ENCODE peak calls at places on chromosomes 2 and 18, in seven cellular contexts. One of them, this sample, is unnamed. For H3K4me1, the result is how much of the 10 kb centered on the place peaks cover.

GRCh38 chr2:240784629-240785423 is 35.2 kb downstream of the KIF1A start:
- DNase-seq in effector memory CD4-positive, alpha-beta T cell: no peak
- DNase-seq in gastrocnemius medialis: no peak
- DNase-seq in aorta: peak
- DNase-seq in A549: no peak
- DNase-seq in uterus: no peak
- DNase-seq in psoas muscle: peak
- DNase-seq in this sample: no peak

GRCh38 chr2:218322756-218323525 is 30.6 kb upstream of the TMBIM1 start:
- DNase-seq in effector memory CD4-positive, alpha-beta T cell: peak
- DNase-seq in gastrocnemius medialis: peak
- DNase-seq in aorta: peak
- DNase-seq in A549: peak
- DNase-seq in uterus: peak
- DNase-seq in psoas muscle: peak
- DNase-seq in this sample: peak

GRCh38 chr2:29334723-29335122 is 219.5 kb downstream of the CLIP4 start:
- DNase-seq in effector memory CD4-positive, alpha-beta T cell: no peak
- DNase-seq in gastrocnemius medialis: no peak
- DNase-seq in aorta: no peak
- DNase-seq in A549: no peak
- DNase-seq in uterus: no peak
- DNase-seq in psoas muscle: no peak
- DNase-seq in this sample: no peak

GRCh38 chr2:64111426-64111825 is 32.8 kb downstream of the PELI1 start:
- DNase-seq in effector memory CD4-positive, alpha-beta T cell: no peak
- DNase-seq in gastrocnemius medialis: no peak
- DNase-seq in aorta: no peak
- DNase-seq in A549: no peak
- DNase-seq in uterus: no peak
- DNase-seq in psoas muscle: no peak
- DNase-seq in this sample: no peak

GRCh38 chr2:189143930-189144329 is 35.6 kb downstream of the COL5A2 start:
- DNase-seq in effector memory CD4-positive, alpha-beta T cell: no peak
- DNase-seq in gastrocnemius medialis: no peak
- DNase-seq in aorta: no peak
- DNase-seq in A549: no peak
- DNase-seq in uterus: no peak
- DNase-seq in psoas muscle: no peak
- DNase-seq in this sample: no peak

GRCh38 chr18:59800897-59801296 is 98.9 kb upstream of the PMAIP1 start:
- DNase-seq in effector memory CD4-positive, alpha-beta T cell: no peak
- DNase-seq in gastrocnemius medialis: no peak
- DNase-seq in aorta: no peak
- DNase-seq in A549: no peak
- DNase-seq in uterus: no peak
- DNase-seq in psoas muscle: no peak
- DNase-seq in this sample: no peak

GRCh38 chr2:172233947-172234715 is 131.4 kb upstream of the DLX2 start:
- DNase-seq in effector memory CD4-positive, alpha-beta T cell: no peak
- DNase-seq in gastrocnemius medialis: no peak
- DNase-seq in aorta: no peak
- DNase-seq in A549: no peak
- DNase-seq in uterus: no peak
- DNase-seq in psoas muscle: no peak
- DNase-seq in this sample: no peak

GRCh38 chr18:7524786-7525185 is 42.3 kb upstream of the PTPRM start:
- DNase-seq in effector memory CD4-positive, alpha-beta T cell: no peak
- DNase-seq in gastrocnemius medialis: no peak
- DNase-seq in aorta: no peak
- DNase-seq in A549: no peak
- DNase-seq in uterus: peak
- DNase-seq in psoas muscle: no peak
- DNase-seq in this sample: no peak

GRCh38 chr2:148530350-148530749 is 114.2 kb upstream of the EPC2 start:
- DNase-seq in effector memory CD4-positive, alpha-beta T cell: no peak
- DNase-seq in gastrocnemius medialis: no peak
- DNase-seq in aorta: no peak
- DNase-seq in A549: no peak
- DNase-seq in uterus: no peak
- DNase-seq in psoas muscle: no peak
- DNase-seq in this sample: no peak

GRCh38 chr2:196677404-196677803 is 37.9 kb downstream of the CCDC150 start:
- DNase-seq in effector memory CD4-positive, alpha-beta T cell: no peak
- DNase-seq in gastrocnemius medialis: no peak
- DNase-seq in aorta: no peak
- DNase-seq in A549: no peak
- DNase-seq in uterus: no peak
- DNase-seq in psoas muscle: no peak
- DNase-seq in this sample: no peak

GRCh38 chr2:37676274-37676673 is 4.8 kb upstream of the CDC42EP3 start:
- DNase-seq in effector memory CD4-positive, alpha-beta T cell: no peak
- DNase-seq in gastrocnemius medialis: no peak
- DNase-seq in aorta: no peak
- DNase-seq in A549: peak
- DNase-seq in uterus: no peak
- DNase-seq in psoas muscle: no peak
- DNase-seq in this sample: no peak

GRCh38 chr2:217918220-217919024 is 84.4 kb downstream of the TNS1 start:
- DNase-seq in effector memory CD4-positive, alpha-beta T cell: no peak
- DNase-seq in gastrocnemius medialis: no peak
- DNase-seq in aorta: peak
- DNase-seq in A549: peak
- DNase-seq in uterus: no peak
- DNase-seq in psoas muscle: peak
- DNase-seq in this sample: no peak

GRCh38 chr2:176122266-176122632 is 270 bp upstream of the HOXD9 start:
- DNase-seq in effector memory CD4-positive, alpha-beta T cell: no peak
- DNase-seq in gastrocnemius medialis: no peak
- DNase-seq in aorta: peak
- DNase-seq in A549: no peak
- DNase-seq in uterus: no peak
- DNase-seq in psoas muscle: no peak
- DNase-seq in this sample: no peak
- H3K4me3 ChIP-seq in effector memory CD4-positive, alpha-beta T cell: peak
- H3K4me3 ChIP-seq in gastrocnemius medialis: peak
- H3K4me3 ChIP-seq in aorta: no peak
- H3K4me3 ChIP-seq in A549: no peak
- H3K4me3 ChIP-seq in uterus: peak
- H3K4me3 ChIP-seq in psoas muscle: peak
- H3K4me3 ChIP-seq in this sample: peak

DNA sequence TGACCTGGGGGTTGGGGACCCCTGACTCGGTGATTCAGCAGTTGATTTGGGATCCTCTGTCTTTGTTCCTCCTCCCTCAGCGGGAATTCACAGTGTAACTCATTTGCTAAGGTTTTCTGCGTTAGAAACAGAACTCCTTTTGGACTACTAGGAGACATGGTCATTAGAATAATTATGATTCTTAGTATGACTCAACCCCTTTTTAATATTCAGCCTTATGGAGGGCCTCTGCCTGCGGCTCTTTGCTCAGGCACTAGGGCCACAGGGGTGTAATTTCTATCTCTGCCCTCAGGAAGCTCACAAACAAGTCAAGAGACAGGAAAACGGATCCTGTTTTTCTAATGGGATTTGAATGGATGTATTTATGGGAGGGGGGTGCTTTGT is 117.4 kb downstream of the SPTBN1 start:
- DNase-seq in effector memory CD4-positive, alpha-beta T cell: no peak
- DNase-seq in gastrocnemius medialis: no peak
- DNase-seq in aorta: no peak
- DNase-seq in A549: no peak
- DNase-seq in uterus: no peak
- DNase-seq in psoas muscle: no peak
- DNase-seq in this sample: no peak
- H3K27ac ChIP-seq in effector memory CD4-positive, alpha-beta T cell: peak
- H3K27ac ChIP-seq in gastrocnemius medialis: peak
- H3K27ac ChIP-seq in aorta: peak
- H3K27ac ChIP-seq in A549: peak
- H3K27ac ChIP-seq in uterus: peak
- H3K27ac ChIP-seq in psoas muscle: peak
- H3K27ac ChIP-seq in this sample: peak

DNA sequence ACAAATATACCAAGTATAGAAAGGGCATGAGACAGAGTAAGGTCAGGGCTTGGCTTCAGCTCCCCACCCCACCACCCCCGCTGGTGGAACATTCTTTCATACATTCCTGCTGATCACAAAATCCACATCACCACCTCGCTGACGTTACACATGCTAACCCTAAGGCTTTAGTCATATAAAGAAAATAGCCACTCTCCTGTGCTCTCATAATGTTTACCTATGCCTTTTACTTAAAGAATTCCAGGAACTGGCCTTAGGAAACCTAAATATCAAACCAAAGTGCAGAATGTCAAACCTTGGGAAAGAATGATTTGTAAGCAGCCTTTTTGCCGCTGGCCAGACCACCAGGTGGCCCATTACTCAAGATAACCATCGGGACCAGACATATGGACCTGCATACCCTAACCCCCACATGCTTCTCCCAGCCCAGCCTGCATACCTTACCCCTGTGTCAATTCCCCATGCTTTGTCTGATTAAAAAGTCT is 136.3 kb upstream of the SLC39A10 start:
- DNase-seq in effector memory CD4-positive, alpha-beta T cell: no peak
- DNase-seq in gastrocnemius medialis: no peak
- DNase-seq in aorta: no peak
- DNase-seq in A549: peak
- DNase-seq in uterus: no peak
- DNase-seq in psoas muscle: no peak
- DNase-seq in this sample: no peak
- H3K4me1 ChIP-seq in effector memory CD4-positive, alpha-beta T cell: under half
- H3K4me1 ChIP-seq in gastrocnemius medialis: under half
- H3K4me1 ChIP-seq in aorta: under half
- H3K4me1 ChIP-seq in A549: under half
- H3K4me1 ChIP-seq in uterus: under half
- H3K4me1 ChIP-seq in psoas muscle: under half
- H3K4me1 ChIP-seq in this sample: under half

GRCh38 chr18:2570772-2571199 is 519 bp downstream of the METTL4 start:
- DNase-seq in effector memory CD4-positive, alpha-beta T cell: peak
- DNase-seq in gastrocnemius medialis: peak
- DNase-seq in aorta: peak
- DNase-seq in A549: peak
- DNase-seq in uterus: peak
- DNase-seq in psoas muscle: peak
- DNase-seq in this sample: no peak

GRCh38 chr18:2571200-2572143 is at the start of the genes METTL4 and NDC80:
- DNase-seq in effector memory CD4-positive, alpha-beta T cell: peak
- DNase-seq in gastrocnemius medialis: peak
- DNase-seq in aorta: peak
- DNase-seq in A549: peak
- DNase-seq in uterus: peak
- DNase-seq in psoas muscle: peak
- DNase-seq in this sample: peak

GRCh38 chr18:2573408-2573807 is 2.1 kb downstream of the NDC80 start:
- DNase-seq in effector memory CD4-positive, alpha-beta T cell: no peak
- DNase-seq in gastrocnemius medialis: no peak
- DNase-seq in aorta: no peak
- DNase-seq in A549: no peak
- DNase-seq in uterus: no peak
- DNase-seq in psoas muscle: no peak
- DNase-seq in this sample: no peak

GRCh38 chr18:2572144-2572682 is 856 bp downstream of the NDC80 start:
- DNase-seq in effector memory CD4-positive, alpha-beta T cell: no peak
- DNase-seq in gastrocnemius medialis: no peak
- DNase-seq in aorta: no peak
- DNase-seq in A549: no peak
- DNase-seq in uterus: no peak
- DNase-seq in psoas muscle: no peak
- DNase-seq in this sample: no peak

DNA sequence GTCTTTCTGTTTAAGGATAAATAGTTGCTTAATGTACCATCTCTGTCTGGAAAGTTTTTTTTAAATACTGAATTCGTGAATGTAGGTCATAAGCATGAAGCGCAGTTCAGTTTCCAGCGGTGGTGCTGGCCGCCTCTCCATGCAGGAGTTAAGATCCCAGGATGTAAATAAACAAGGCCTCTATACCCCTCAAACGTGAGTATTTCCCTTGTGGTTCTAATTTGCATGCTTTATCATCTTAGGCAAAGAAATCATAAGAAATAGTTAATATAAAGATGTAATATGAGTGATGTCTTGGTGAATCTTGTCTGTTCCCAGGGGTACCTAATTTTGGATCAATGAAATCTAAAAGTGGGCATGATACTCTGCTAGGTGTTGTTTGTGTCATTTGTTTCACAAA is 1.5 kb downstream of the NDC80 start:
- DNase-seq in effector memory CD4-positive, alpha-beta T cell: no peak
- DNase-seq in gastrocnemius medialis: no peak
- DNase-seq in aorta: no peak
- DNase-seq in A549: no peak
- DNase-seq in uterus: no peak
- DNase-seq in psoas muscle: no peak
- DNase-seq in this sample: no peak
- H3K4me3 ChIP-seq in effector memory CD4-positive, alpha-beta T cell: no peak
- H3K4me3 ChIP-seq in gastrocnemius medialis: no peak
- H3K4me3 ChIP-seq in aorta: no peak
- H3K4me3 ChIP-seq in A549: peak
- H3K4me3 ChIP-seq in uterus: no peak
- H3K4me3 ChIP-seq in psoas muscle: no peak
- H3K4me3 ChIP-seq in this sample: no peak

DNA sequence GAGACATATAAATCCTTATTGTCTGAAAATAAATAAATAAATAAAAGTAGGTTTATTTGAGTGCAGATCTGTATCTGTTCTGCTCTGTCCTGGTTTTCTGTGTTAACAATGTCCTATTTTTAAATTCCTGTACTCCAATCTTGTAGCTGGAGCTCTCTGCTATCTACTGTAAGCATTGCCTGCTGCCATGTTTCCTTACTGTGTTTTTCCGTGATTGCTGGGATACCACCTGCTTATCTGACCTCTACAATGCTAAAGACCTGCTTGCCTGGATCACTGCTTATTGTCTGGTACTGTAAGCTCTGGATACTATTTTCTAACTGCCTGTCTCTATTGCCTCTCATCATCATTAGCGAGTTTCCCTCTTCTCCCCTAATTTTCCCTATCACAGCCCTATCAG is 11.6 kb downstream of the PTPN4 start:
- DNase-seq in effector memory CD4-positive, alpha-beta T cell: no peak
- DNase-seq in gastrocnemius medialis: no peak
- DNase-seq in aorta: no peak
- DNase-seq in A549: no peak
- DNase-seq in uterus: no peak
- DNase-seq in psoas muscle: no peak
- DNase-seq in this sample: no peak
- H3K27ac ChIP-seq in effector memory CD4-positive, alpha-beta T cell: no peak
- H3K27ac ChIP-seq in gastrocnemius medialis: no peak
- H3K27ac ChIP-seq in aorta: no peak
- H3K27ac ChIP-seq in A549: no peak
- H3K27ac ChIP-seq in uterus: no peak
- H3K27ac ChIP-seq in psoas muscle: no peak
- H3K27ac ChIP-seq in this sample: no peak

DNA sequence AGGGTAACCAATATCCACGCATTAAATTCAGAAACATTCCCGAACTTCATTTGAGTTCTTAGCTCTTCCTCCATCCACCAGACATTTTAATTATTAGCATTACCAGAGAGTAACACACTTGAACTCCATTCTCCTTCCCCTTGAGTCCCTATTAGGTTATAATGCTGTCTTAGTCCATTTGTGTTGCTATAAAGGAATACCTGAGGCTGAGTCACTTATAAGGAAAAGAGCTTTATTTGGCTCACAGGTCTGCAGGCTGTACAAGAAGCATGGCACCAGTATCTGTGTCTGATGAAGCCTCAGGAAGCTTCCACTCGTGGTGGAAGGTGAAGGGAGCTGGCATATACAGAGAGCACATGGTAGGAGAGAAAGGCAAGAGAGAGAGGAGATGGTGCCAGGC is 25.4 kb downstream of the TBC1D8 start:
- DNase-seq in effector memory CD4-positive, alpha-beta T cell: no peak
- DNase-seq in gastrocnemius medialis: no peak
- DNase-seq in aorta: no peak
- DNase-seq in A549: no peak
- DNase-seq in uterus: no peak
- DNase-seq in psoas muscle: no peak
- DNase-seq in this sample: no peak
- H3K4me1 ChIP-seq in effector memory CD4-positive, alpha-beta T cell: under half
- H3K4me1 ChIP-seq in gastrocnemius medialis: half or more
- H3K4me1 ChIP-seq in aorta: under half
- H3K4me1 ChIP-seq in A549: half or more
- H3K4me1 ChIP-seq in uterus: under half
- H3K4me1 ChIP-seq in psoas muscle: half or more
- H3K4me1 ChIP-seq in this sample: under half

This sample was measured in CD8-positive, alpha-beta T cell.